ENCODE peak calls at places on chromosomes 13 and 19, in four cellular contexts. One of them, this sample, is unnamed. For H3K4me1, the result is how much of the 10 kb centered on the place peaks cover.

GRCh38 chr19:10222201-10222890 is 8.8 kb downstream of the S1PR2 start:
- DNase-seq in lung: no peak
- DNase-seq in tibial nerve: no peak
- DNase-seq in effector memory CD4-positive, alpha-beta T cell: no peak
- DNase-seq in this sample: no peak

GRCh38 chr19:55076321-55076720 is 652 bp downstream of the EPS8L1 start:
- DNase-seq in lung: no peak
- DNase-seq in tibial nerve: no peak
- DNase-seq in effector memory CD4-positive, alpha-beta T cell: no peak
- DNase-seq in this sample: no peak

GRCh38 chr13:27943951-27944350 is 24.2 kb downstream of the PDX1 start:
- DNase-seq in lung: no peak
- DNase-seq in tibial nerve: no peak
- DNase-seq in effector memory CD4-positive, alpha-beta T cell: no peak
- DNase-seq in this sample: no peak

GRCh38 chr13:96782186-96782585 is 212.1 kb downstream of the OXGR1 start:
- DNase-seq in lung: no peak
- DNase-seq in tibial nerve: no peak
- DNase-seq in effector memory CD4-positive, alpha-beta T cell: no peak
- DNase-seq in this sample: no peak

GRCh38 chr19:290539-291521 is at the start of gene PLPP2:
- DNase-seq in lung: peak
- DNase-seq in tibial nerve: no peak
- DNase-seq in effector memory CD4-positive, alpha-beta T cell: no peak
- DNase-seq in this sample: peak

GRCh38 chr19:23887642-23888041 is 27.0 kb upstream of the ZNF726 start:
- DNase-seq in lung: no peak
- DNase-seq in tibial nerve: no peak
- DNase-seq in effector memory CD4-positive, alpha-beta T cell: no peak
- DNase-seq in this sample: no peak

GRCh38 chr19:38304866-38305429 is 897 bp downstream of the C19orf33 start:
- DNase-seq in lung: peak
- DNase-seq in tibial nerve: peak
- DNase-seq in effector memory CD4-positive, alpha-beta T cell: no peak
- DNase-seq in this sample: peak

GRCh38 chr19:29665215-29665825 is at the start of gene PLEKHF1:
- DNase-seq in lung: peak
- DNase-seq in tibial nerve: peak
- DNase-seq in effector memory CD4-positive, alpha-beta T cell: peak
- DNase-seq in this sample: no peak

GRCh38 chr13:107351305-107351704 is 783.4 kb upstream of the ARGLU1 start:
- DNase-seq in lung: no peak
- DNase-seq in tibial nerve: no peak
- DNase-seq in effector memory CD4-positive, alpha-beta T cell: no peak
- DNase-seq in this sample: no peak

GRCh38 chr19:19096641-19097627 is 33.1 kb downstream of the SLC25A42 start:
- DNase-seq in lung: no peak
- DNase-seq in tibial nerve: no peak
- DNase-seq in effector memory CD4-positive, alpha-beta T cell: no peak
- DNase-seq in this sample: no peak

GRCh38 chr13:93951153-93951552 is 528.3 kb downstream of the DCT start:
- DNase-seq in lung: no peak
- DNase-seq in tibial nerve: no peak
- DNase-seq in effector memory CD4-positive, alpha-beta T cell: no peak
- DNase-seq in this sample: no peak

GRCh38 chr19:41218615-41219507 is at the start of gene AXL:
- DNase-seq in lung: peak
- DNase-seq in tibial nerve: peak
- DNase-seq in effector memory CD4-positive, alpha-beta T cell: no peak
- DNase-seq in this sample: peak

GRCh38 chr19:39590265-39590664 is 12.1 kb upstream of the LGALS13 start:
- DNase-seq in lung: no peak
- DNase-seq in tibial nerve: no peak
- DNase-seq in effector memory CD4-positive, alpha-beta T cell: no peak
- DNase-seq in this sample: no peak

GRCh38 chr13:35566340-35566739 is 89.9 kb upstream of the MAB21L1 start:
- DNase-seq in lung: no peak
- DNase-seq in tibial nerve: no peak
- DNase-seq in effector memory CD4-positive, alpha-beta T cell: no peak
- DNase-seq in this sample: no peak

GRCh38 chr13:65913173-65913572 is 1317.0 kb downstream of the PCDH9 start:
- DNase-seq in lung: no peak
- DNase-seq in tibial nerve: no peak
- DNase-seq in effector memory CD4-positive, alpha-beta T cell: no peak
- DNase-seq in this sample: no peak

GRCh38 chr13:20847298-20847697 is 55.2 kb downstream of the XPO4 start:
- DNase-seq in lung: no peak
- DNase-seq in tibial nerve: no peak
- DNase-seq in effector memory CD4-positive, alpha-beta T cell: no peak
- DNase-seq in this sample: no peak

GRCh38 chr19:36009220-36009619 is 607 bp upstream of the SYNE4 start:
- DNase-seq in lung: peak
- DNase-seq in tibial nerve: peak
- DNase-seq in effector memory CD4-positive, alpha-beta T cell: no peak
- DNase-seq in this sample: peak

GRCh38 chr13:30033681-30034447 is 183.4 kb upstream of the UBL3 start:
- DNase-seq in lung: no peak
- DNase-seq in tibial nerve: no peak
- DNase-seq in effector memory CD4-positive, alpha-beta T cell: no peak
- DNase-seq in this sample: no peak

GRCh38 chr19:54379187-54379678 is 14.5 kb upstream of the LAIR1 start:
- DNase-seq in lung: no peak
- DNase-seq in tibial nerve: no peak
- DNase-seq in effector memory CD4-positive, alpha-beta T cell: no peak
- DNase-seq in this sample: no peak

GRCh38 chr19:18479964-18480723 is 41.7 kb downstream of the ELL start:
- DNase-seq in lung: no peak
- DNase-seq in tibial nerve: peak
- DNase-seq in effector memory CD4-positive, alpha-beta T cell: no peak
- DNase-seq in this sample: no peak

GRCh38 chr13:82917984-82918383 is 964.3 kb downstream of the SLITRK1 start:
- DNase-seq in lung: no peak
- DNase-seq in tibial nerve: no peak
- DNase-seq in effector memory CD4-positive, alpha-beta T cell: no peak
- DNase-seq in this sample: no peak

GRCh38 chr19:48370955-48371354 is 6.8 kb downstream of the SYNGR4 start:
- DNase-seq in lung: no peak
- DNase-seq in tibial nerve: no peak
- DNase-seq in effector memory CD4-positive, alpha-beta T cell: no peak
- DNase-seq in this sample: no peak

GRCh38 chr13:38656699-38657098 is 30.2 kb upstream of the FREM2 start:
- DNase-seq in lung: no peak
- DNase-seq in tibial nerve: no peak
- DNase-seq in effector memory CD4-positive, alpha-beta T cell: no peak
- DNase-seq in this sample: no peak

GRCh38 chr19:30780032-30780431 is 407.8 kb downstream of the ZNF536 start:
- DNase-seq in lung: no peak
- DNase-seq in tibial nerve: no peak
- DNase-seq in effector memory CD4-positive, alpha-beta T cell: no peak
- DNase-seq in this sample: no peak

GRCh38 chr19:19488041-19488874 is 27.1 kb downstream of the TSSK6 start:
- DNase-seq in lung: no peak
- DNase-seq in tibial nerve: no peak
- DNase-seq in effector memory CD4-positive, alpha-beta T cell: no peak
- DNase-seq in this sample: no peak

GRCh38 chr13:24306632-24307031 is 2.7 kb upstream of the C1QTNF9 start:
- DNase-seq in lung: no peak
- DNase-seq in tibial nerve: no peak
- DNase-seq in effector memory CD4-positive, alpha-beta T cell: no peak
- DNase-seq in this sample: no peak

GRCh38 chr13:40622246-40622645 is 44.2 kb downstream of the FOXO1 start:
- DNase-seq in lung: no peak
- DNase-seq in tibial nerve: no peak
- DNase-seq in effector memory CD4-positive, alpha-beta T cell: no peak
- DNase-seq in this sample: no peak
- H3K4me1 ChIP-seq in lung: under half
- H3K4me1 ChIP-seq in tibial nerve: half or more
- H3K4me1 ChIP-seq in effector memory CD4-positive, alpha-beta T cell: under half
- H3K4me1 ChIP-seq in this sample: under half

GRCh38 chr13:79528356-79528755 is 47.4 kb downstream of the NDFIP2 start:
- DNase-seq in lung: no peak
- DNase-seq in tibial nerve: no peak
- DNase-seq in effector memory CD4-positive, alpha-beta T cell: no peak
- DNase-seq in this sample: no peak
- H3K4me1 ChIP-seq in lung: under half
- H3K4me1 ChIP-seq in tibial nerve: under half
- H3K4me1 ChIP-seq in effector memory CD4-positive, alpha-beta T cell: under half
- H3K4me1 ChIP-seq in this sample: under half

DNA sequence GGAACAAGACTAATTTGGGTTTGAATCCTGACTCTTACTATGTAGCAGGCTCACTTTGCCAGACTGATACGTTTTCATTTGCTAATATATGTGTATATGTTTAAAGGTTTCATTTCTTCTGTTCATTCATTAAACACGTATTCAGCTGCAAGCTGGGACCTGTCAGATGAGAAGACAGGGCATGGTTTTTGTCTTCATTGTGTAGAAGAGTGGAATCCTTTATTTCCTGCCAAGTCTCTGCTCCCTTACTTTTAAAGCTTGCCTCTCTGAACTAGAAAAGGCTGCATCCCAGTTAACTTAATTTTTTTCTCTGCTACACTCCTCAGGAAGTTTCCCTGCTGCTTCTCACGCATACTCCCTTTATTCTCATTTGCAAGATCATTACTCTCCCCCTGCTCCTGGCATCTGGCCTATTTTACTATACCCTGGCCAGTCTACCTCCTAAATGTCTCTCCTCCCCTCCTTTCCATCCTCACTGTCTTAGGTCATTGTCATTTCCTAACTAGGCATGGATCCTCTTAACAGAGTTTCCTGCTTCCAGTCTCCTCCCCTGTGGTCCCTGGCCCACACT is 141.0 kb upstream of the TMTC4 start:
- DNase-seq in lung: no peak
- DNase-seq in tibial nerve: no peak
- DNase-seq in effector memory CD4-positive, alpha-beta T cell: no peak
- DNase-seq in this sample: peak
- H3K4me1 ChIP-seq in lung: under half
- H3K4me1 ChIP-seq in tibial nerve: under half
- H3K4me1 ChIP-seq in effector memory CD4-positive, alpha-beta T cell: under half
- H3K4me1 ChIP-seq in this sample: under half

DNA sequence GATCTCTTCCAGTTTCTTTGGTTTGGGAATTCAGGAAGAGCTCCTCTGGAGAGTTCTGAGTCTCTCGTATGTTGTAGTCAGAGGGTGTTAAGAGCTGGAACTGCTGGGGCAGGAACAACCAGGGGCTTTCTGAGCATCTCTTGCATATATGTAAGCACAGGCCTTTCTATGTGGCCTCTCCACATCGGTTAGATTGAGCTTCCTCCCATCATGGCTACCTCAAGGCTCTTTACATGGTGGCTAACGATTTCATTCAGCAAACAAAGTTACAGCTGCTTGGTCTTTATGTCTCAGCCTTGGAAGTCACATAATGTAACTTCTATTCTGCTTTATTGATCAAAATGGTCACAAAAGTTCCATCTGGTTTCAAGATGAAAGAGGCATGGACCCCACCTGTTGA is 20.5 kb upstream of the PLAUR start:
- DNase-seq in lung: no peak
- DNase-seq in tibial nerve: no peak
- DNase-seq in effector memory CD4-positive, alpha-beta T cell: no peak
- DNase-seq in this sample: no peak
- H3K4me1 ChIP-seq in lung: under half
- H3K4me1 ChIP-seq in tibial nerve: under half
- H3K4me1 ChIP-seq in effector memory CD4-positive, alpha-beta T cell: under half
- H3K4me1 ChIP-seq in this sample: under half

GRCh38 chr19:46350758-46351159 is 3.9 kb downstream of the PPP5C start:
- DNase-seq in lung: no peak
- DNase-seq in tibial nerve: no peak
- DNase-seq in effector memory CD4-positive, alpha-beta T cell: no peak
- DNase-seq in this sample: no peak
- H3K4me1 ChIP-seq in lung: under half
- H3K4me1 ChIP-seq in tibial nerve: half or more
- H3K4me1 ChIP-seq in effector memory CD4-positive, alpha-beta T cell: under half
- H3K4me1 ChIP-seq in this sample: under half